ENCODE peak calls at places on chromosomes 4 and X, in ten cellular contexts. One of them, this sample, is unnamed.

GRCh38 chrX:70044541-70045245 is 5.0 kb downstream of the AWAT2 start:
- DNase-seq in tibial artery: no peak
- DNase-seq in activated T-cell treated with anti-CD3 and anti-CD28 coated beads, Interleukin-2, amount 50 U/mL, for 4 hours: no peak
- DNase-seq in ELR: peak
- DNase-seq in NCI-H345: no peak
- DNase-seq in smooth muscle cell of the brain vasculature: no peak
- DNase-seq in T-cell: no peak
- DNase-seq in stimulated activated CD8-positive, alpha-beta memory T cell treated with anti-CD3 and anti-CD28 coated beads, Interleukin-2, amount 100 ng/mL, for 1 hour: no peak
- DNase-seq in ecto neural progenitor cell: no peak
- DNase-seq in T follicular helper cell: no peak
- DNase-seq in this sample: no peak

GRCh38 chrX:107673933-107674479 is 45.7 kb downstream of the PRPS1 start:
- DNase-seq in tibial artery: peak
- DNase-seq in activated T-cell treated with anti-CD3 and anti-CD28 coated beads, Interleukin-2, amount 50 U/mL, for 4 hours: peak
- DNase-seq in ELR: peak
- DNase-seq in NCI-H345: no peak
- DNase-seq in smooth muscle cell of the brain vasculature: no peak
- DNase-seq in T-cell: peak
- DNase-seq in stimulated activated CD8-positive, alpha-beta memory T cell treated with anti-CD3 and anti-CD28 coated beads, Interleukin-2, amount 100 ng/mL, for 1 hour: peak
- DNase-seq in ecto neural progenitor cell: no peak
- DNase-seq in T follicular helper cell: peak
- DNase-seq in this sample: no peak

GRCh38 chr4:41212221-41213203 is 1.8 kb downstream of the APBB2 start:
- DNase-seq in tibial artery: no peak
- DNase-seq in activated T-cell treated with anti-CD3 and anti-CD28 coated beads, Interleukin-2, amount 50 U/mL, for 4 hours: no peak
- DNase-seq in ELR: peak
- DNase-seq in NCI-H345: peak
- DNase-seq in smooth muscle cell of the brain vasculature: peak
- DNase-seq in T-cell: no peak
- DNase-seq in stimulated activated CD8-positive, alpha-beta memory T cell treated with anti-CD3 and anti-CD28 coated beads, Interleukin-2, amount 100 ng/mL, for 1 hour: no peak
- DNase-seq in ecto neural progenitor cell: no peak
- DNase-seq in T follicular helper cell: no peak
- DNase-seq in this sample: no peak

GRCh38 chrX:142804085-142804484 is 221.6 kb upstream of the SPANXN4 start:
- DNase-seq in tibial artery: no peak
- DNase-seq in activated T-cell treated with anti-CD3 and anti-CD28 coated beads, Interleukin-2, amount 50 U/mL, for 4 hours: no peak
- DNase-seq in ELR: no peak
- DNase-seq in NCI-H345: no peak
- DNase-seq in smooth muscle cell of the brain vasculature: no peak
- DNase-seq in T-cell: no peak
- DNase-seq in stimulated activated CD8-positive, alpha-beta memory T cell treated with anti-CD3 and anti-CD28 coated beads, Interleukin-2, amount 100 ng/mL, for 1 hour: no peak
- DNase-seq in ecto neural progenitor cell: no peak
- DNase-seq in T follicular helper cell: no peak
- DNase-seq in this sample: no peak

GRCh38 chr4:159019356-159019755 is 83.5 kb upstream of the RAPGEF2 start:
- DNase-seq in tibial artery: no peak
- DNase-seq in activated T-cell treated with anti-CD3 and anti-CD28 coated beads, Interleukin-2, amount 50 U/mL, for 4 hours: no peak
- DNase-seq in ELR: no peak
- DNase-seq in NCI-H345: no peak
- DNase-seq in smooth muscle cell of the brain vasculature: no peak
- DNase-seq in T-cell: no peak
- DNase-seq in stimulated activated CD8-positive, alpha-beta memory T cell treated with anti-CD3 and anti-CD28 coated beads, Interleukin-2, amount 100 ng/mL, for 1 hour: no peak
- DNase-seq in ecto neural progenitor cell: no peak
- DNase-seq in T follicular helper cell: no peak
- DNase-seq in this sample: no peak

GRCh38 chr4:119106036-119107000 is 29.3 kb upstream of the MYOZ2 start:
- DNase-seq in tibial artery: no peak
- DNase-seq in activated T-cell treated with anti-CD3 and anti-CD28 coated beads, Interleukin-2, amount 50 U/mL, for 4 hours: no peak
- DNase-seq in ELR: peak
- DNase-seq in NCI-H345: no peak
- DNase-seq in smooth muscle cell of the brain vasculature: no peak
- DNase-seq in T-cell: no peak
- DNase-seq in stimulated activated CD8-positive, alpha-beta memory T cell treated with anti-CD3 and anti-CD28 coated beads, Interleukin-2, amount 100 ng/mL, for 1 hour: no peak
- DNase-seq in ecto neural progenitor cell: no peak
- DNase-seq in T follicular helper cell: no peak
- DNase-seq in this sample: no peak

GRCh38 chrX:10496345-10496965 is 123.9 kb downstream of the MID1 start:
- DNase-seq in tibial artery: no peak
- DNase-seq in activated T-cell treated with anti-CD3 and anti-CD28 coated beads, Interleukin-2, amount 50 U/mL, for 4 hours: no peak
- DNase-seq in ELR: peak
- DNase-seq in NCI-H345: no peak
- DNase-seq in smooth muscle cell of the brain vasculature: peak
- DNase-seq in T-cell: no peak
- DNase-seq in stimulated activated CD8-positive, alpha-beta memory T cell treated with anti-CD3 and anti-CD28 coated beads, Interleukin-2, amount 100 ng/mL, for 1 hour: no peak
- DNase-seq in ecto neural progenitor cell: no peak
- DNase-seq in T follicular helper cell: no peak
- DNase-seq in this sample: no peak

GRCh38 chrX:85244411-85245210 is 820 bp downstream of the ZNF711 start:
- DNase-seq in tibial artery: no peak
- DNase-seq in activated T-cell treated with anti-CD3 and anti-CD28 coated beads, Interleukin-2, amount 50 U/mL, for 4 hours: no peak
- DNase-seq in ELR: no peak
- DNase-seq in NCI-H345: peak
- DNase-seq in smooth muscle cell of the brain vasculature: no peak
- DNase-seq in T-cell: no peak
- DNase-seq in stimulated activated CD8-positive, alpha-beta memory T cell treated with anti-CD3 and anti-CD28 coated beads, Interleukin-2, amount 100 ng/mL, for 1 hour: no peak
- DNase-seq in ecto neural progenitor cell: peak
- DNase-seq in T follicular helper cell: no peak
- DNase-seq in this sample: peak

GRCh38 chr4:67475155-67475554 is 70.1 kb downstream of the CENPC start:
- DNase-seq in tibial artery: no peak
- DNase-seq in activated T-cell treated with anti-CD3 and anti-CD28 coated beads, Interleukin-2, amount 50 U/mL, for 4 hours: no peak
- DNase-seq in ELR: no peak
- DNase-seq in NCI-H345: no peak
- DNase-seq in smooth muscle cell of the brain vasculature: no peak
- DNase-seq in T-cell: no peak
- DNase-seq in stimulated activated CD8-positive, alpha-beta memory T cell treated with anti-CD3 and anti-CD28 coated beads, Interleukin-2, amount 100 ng/mL, for 1 hour: no peak
- DNase-seq in ecto neural progenitor cell: no peak
- DNase-seq in T follicular helper cell: no peak
- DNase-seq in this sample: no peak

GRCh38 chr4:165875446-165875845 is 2.4 kb downstream of the TLL1 start:
- DNase-seq in tibial artery: no peak
- DNase-seq in activated T-cell treated with anti-CD3 and anti-CD28 coated beads, Interleukin-2, amount 50 U/mL, for 4 hours: no peak
- DNase-seq in ELR: no peak
- DNase-seq in NCI-H345: no peak
- DNase-seq in smooth muscle cell of the brain vasculature: no peak
- DNase-seq in T-cell: no peak
- DNase-seq in stimulated activated CD8-positive, alpha-beta memory T cell treated with anti-CD3 and anti-CD28 coated beads, Interleukin-2, amount 100 ng/mL, for 1 hour: no peak
- DNase-seq in ecto neural progenitor cell: no peak
- DNase-seq in T follicular helper cell: no peak
- DNase-seq in this sample: no peak

GRCh38 chrX:72073614-72074013 is 58.1 kb downstream of the RTL5 start:
- DNase-seq in tibial artery: no peak
- DNase-seq in activated T-cell treated with anti-CD3 and anti-CD28 coated beads, Interleukin-2, amount 50 U/mL, for 4 hours: no peak
- DNase-seq in ELR: no peak
- DNase-seq in NCI-H345: no peak
- DNase-seq in smooth muscle cell of the brain vasculature: no peak
- DNase-seq in T-cell: no peak
- DNase-seq in stimulated activated CD8-positive, alpha-beta memory T cell treated with anti-CD3 and anti-CD28 coated beads, Interleukin-2, amount 100 ng/mL, for 1 hour: no peak
- DNase-seq in ecto neural progenitor cell: no peak
- DNase-seq in T follicular helper cell: no peak
- DNase-seq in this sample: no peak

GRCh38 chrX:74449322-74449936 is 28.1 kb downstream of the SLC16A2 start:
- DNase-seq in tibial artery: no peak
- DNase-seq in activated T-cell treated with anti-CD3 and anti-CD28 coated beads, Interleukin-2, amount 50 U/mL, for 4 hours: peak
- DNase-seq in ELR: peak
- DNase-seq in NCI-H345: no peak
- DNase-seq in smooth muscle cell of the brain vasculature: peak
- DNase-seq in T-cell: no peak
- DNase-seq in stimulated activated CD8-positive, alpha-beta memory T cell treated with anti-CD3 and anti-CD28 coated beads, Interleukin-2, amount 100 ng/mL, for 1 hour: no peak
- DNase-seq in ecto neural progenitor cell: no peak
- DNase-seq in T follicular helper cell: peak
- DNase-seq in this sample: no peak

GRCh38 chrX:115562492-115562872 is 1.5 kb downstream of the PLS3 start:
- DNase-seq in tibial artery: no peak
- DNase-seq in activated T-cell treated with anti-CD3 and anti-CD28 coated beads, Interleukin-2, amount 50 U/mL, for 4 hours: no peak
- DNase-seq in ELR: peak
- DNase-seq in NCI-H345: no peak
- DNase-seq in smooth muscle cell of the brain vasculature: no peak
- DNase-seq in T-cell: no peak
- DNase-seq in stimulated activated CD8-positive, alpha-beta memory T cell treated with anti-CD3 and anti-CD28 coated beads, Interleukin-2, amount 100 ng/mL, for 1 hour: no peak
- DNase-seq in ecto neural progenitor cell: peak
- DNase-seq in T follicular helper cell: no peak
- DNase-seq in this sample: peak

GRCh38 chr4:103478210-103478609 is 241.6 kb downstream of the TACR3 start:
- DNase-seq in tibial artery: no peak
- DNase-seq in activated T-cell treated with anti-CD3 and anti-CD28 coated beads, Interleukin-2, amount 50 U/mL, for 4 hours: no peak
- DNase-seq in ELR: no peak
- DNase-seq in NCI-H345: no peak
- DNase-seq in smooth muscle cell of the brain vasculature: no peak
- DNase-seq in T-cell: no peak
- DNase-seq in stimulated activated CD8-positive, alpha-beta memory T cell treated with anti-CD3 and anti-CD28 coated beads, Interleukin-2, amount 100 ng/mL, for 1 hour: no peak
- DNase-seq in ecto neural progenitor cell: no peak
- DNase-seq in T follicular helper cell: no peak
- DNase-seq in this sample: no peak

GRCh38 chrX:37659047-37659446 is 26.5 kb upstream of the XK start:
- DNase-seq in tibial artery: no peak
- DNase-seq in activated T-cell treated with anti-CD3 and anti-CD28 coated beads, Interleukin-2, amount 50 U/mL, for 4 hours: no peak
- DNase-seq in ELR: no peak
- DNase-seq in NCI-H345: no peak
- DNase-seq in smooth muscle cell of the brain vasculature: no peak
- DNase-seq in T-cell: no peak
- DNase-seq in stimulated activated CD8-positive, alpha-beta memory T cell treated with anti-CD3 and anti-CD28 coated beads, Interleukin-2, amount 100 ng/mL, for 1 hour: no peak
- DNase-seq in ecto neural progenitor cell: no peak
- DNase-seq in T follicular helper cell: no peak
- DNase-seq in this sample: no peak

GRCh38 chr4:33477715-33478114 is 2757.5 kb downstream of the PCDH7 start:
- DNase-seq in tibial artery: no peak
- DNase-seq in activated T-cell treated with anti-CD3 and anti-CD28 coated beads, Interleukin-2, amount 50 U/mL, for 4 hours: no peak
- DNase-seq in ELR: no peak
- DNase-seq in NCI-H345: peak
- DNase-seq in smooth muscle cell of the brain vasculature: no peak
- DNase-seq in T-cell: no peak
- DNase-seq in stimulated activated CD8-positive, alpha-beta memory T cell treated with anti-CD3 and anti-CD28 coated beads, Interleukin-2, amount 100 ng/mL, for 1 hour: no peak
- DNase-seq in ecto neural progenitor cell: no peak
- DNase-seq in T follicular helper cell: no peak
- DNase-seq in this sample: no peak

GRCh38 chr4:26204911-26205368 is 115.9 kb upstream of the RBPJ start:
- DNase-seq in tibial artery: peak
- DNase-seq in activated T-cell treated with anti-CD3 and anti-CD28 coated beads, Interleukin-2, amount 50 U/mL, for 4 hours: no peak
- DNase-seq in ELR: no peak
- DNase-seq in NCI-H345: peak
- DNase-seq in smooth muscle cell of the brain vasculature: no peak
- DNase-seq in T-cell: no peak
- DNase-seq in stimulated activated CD8-positive, alpha-beta memory T cell treated with anti-CD3 and anti-CD28 coated beads, Interleukin-2, amount 100 ng/mL, for 1 hour: no peak
- DNase-seq in ecto neural progenitor cell: no peak
- DNase-seq in T follicular helper cell: no peak
- DNase-seq in this sample: no peak

GRCh38 chr4:85498068-85498733 is 23.3 kb downstream of the ARHGAP24 start:
- DNase-seq in tibial artery: peak
- DNase-seq in activated T-cell treated with anti-CD3 and anti-CD28 coated beads, Interleukin-2, amount 50 U/mL, for 4 hours: no peak
- DNase-seq in ELR: peak
- DNase-seq in NCI-H345: no peak
- DNase-seq in smooth muscle cell of the brain vasculature: no peak
- DNase-seq in T-cell: peak
- DNase-seq in stimulated activated CD8-positive, alpha-beta memory T cell treated with anti-CD3 and anti-CD28 coated beads, Interleukin-2, amount 100 ng/mL, for 1 hour: no peak
- DNase-seq in ecto neural progenitor cell: no peak
- DNase-seq in T follicular helper cell: no peak
- DNase-seq in this sample: no peak

GRCh38 chr4:165325732-165326512 is 1.5 kb upstream of the MSMO1 start:
- DNase-seq in tibial artery: no peak
- DNase-seq in activated T-cell treated with anti-CD3 and anti-CD28 coated beads, Interleukin-2, amount 50 U/mL, for 4 hours: no peak
- DNase-seq in ELR: peak
- DNase-seq in NCI-H345: no peak
- DNase-seq in smooth muscle cell of the brain vasculature: no peak
- DNase-seq in T-cell: no peak
- DNase-seq in stimulated activated CD8-positive, alpha-beta memory T cell treated with anti-CD3 and anti-CD28 coated beads, Interleukin-2, amount 100 ng/mL, for 1 hour: no peak
- DNase-seq in ecto neural progenitor cell: no peak
- DNase-seq in T follicular helper cell: no peak
- DNase-seq in this sample: no peak